ENCODE peak calls at places on chromosomes 13 and 19, in ten cellular contexts. X is PC-9, C is left ventricle myocardium inferior, U is ascending aorta, Y is SK-N-SH, T is heart right ventricle, L is prostate gland, E is brain microvascular endothelial cell, O is stomach, B is uterus. N is an unnamed sample. For H3K27me3, the result is how much of the 10 kb centered on the place peaks cover.

GRCh38 chr19:46717716-46718143 is 816 bp upstream of the PRKD2 start:
- DNase-seq in X (no peak), C (no peak), U (no peak), Y (no peak), T (no peak), L (no peak), E (no peak), O (no peak), B (no peak), N (no peak)

GRCh38 chr19:17933414-17934129 is 757 bp downstream of the CCDC124 start:
- DNase-seq in X (peak), C (no peak), U (no peak), Y (no peak), T (no peak), L (no peak), E (peak), O (no peak), B (no peak), N (peak)

GRCh38 chr19:29329460-29330134 is 116.6 kb upstream of the UQCRFS1 start:
- DNase-seq in X (no peak), C (no peak), U (no peak), Y (no peak), T (no peak), L (no peak), E (no peak), O (no peak), B (no peak), N (no peak)

GRCh38 chr13:41060723-41061074 is 610 bp upstream of the WBP4 start:
- DNase-seq in X (peak), C (peak), U (peak), Y (peak), T (peak), L (peak), E (no peak), O (peak), B (peak), N (peak)

GRCh38 chr13:22121340-22121739 is 450.5 kb downstream of the FGF9 start:
- DNase-seq in X (no peak), C (no peak), U (no peak), Y (no peak), T (no peak), L (no peak), E (no peak), O (no peak), B (no peak), N (no peak)

GRCh38 chr13:66513728-66514127 is 716.4 kb downstream of the PCDH9 start:
- DNase-seq in X (no peak), C (no peak), U (no peak), Y (no peak), T (no peak), L (no peak), E (peak), O (no peak), B (no peak), N (peak)

GRCh38 chr19:31885280-31885853 is 460.0 kb upstream of the ZNF507 start:
- DNase-seq in X (no peak), C (no peak), U (no peak), Y (no peak), T (no peak), L (no peak), E (no peak), O (no peak), B (no peak), N (no peak)

GRCh38 chr19:44003461-44004134 is 841 bp downstream of the ZNF230 start:
- DNase-seq in X (no peak), C (no peak), U (no peak), Y (no peak), T (no peak), L (no peak), E (no peak), O (no peak), B (no peak), N (peak)

GRCh38 chr13:73967397-73968165 is 166.6 kb downstream of the KLF12 start:
- DNase-seq in X (no peak), C (no peak), U (no peak), Y (no peak), T (no peak), L (no peak), E (no peak), O (no peak), B (no peak), N (no peak)

GRCh38 chr19:29890392-29890791 is 51.6 kb upstream of the URI1 start:
- DNase-seq in X (no peak), C (no peak), U (no peak), Y (no peak), T (no peak), L (no peak), E (no peak), O (no peak), B (no peak), N (no peak)

GRCh38 chr19:3359850-3360493 is 6.4 kb upstream of the NFIC start:
- DNase-seq in X (no peak), C (no peak), U (no peak), Y (peak), T (no peak), L (no peak), E (no peak), O (no peak), B (no peak), N (no peak)

GRCh38 chr13:76845367-76845766 is 40.8 kb downstream of the KCTD12 start:
- DNase-seq in X (no peak), C (no peak), U (no peak), Y (no peak), T (no peak), L (no peak), E (no peak), O (no peak), B (no peak), N (no peak)

GRCh38 chr19:7292950-7293794 is 1.0 kb downstream of the INSR start:
- DNase-seq in X (no peak), C (peak), U (no peak), Y (peak), T (peak), L (peak), E (no peak), O (peak), B (peak), N (no peak)

GRCh38 chr13:19864339-19865309 is 1.2 kb upstream of the ZMYM5 start:
- DNase-seq in X (peak), C (peak), U (no peak), Y (peak), T (peak), L (peak), E (peak), O (peak), B (peak), N (peak)

GRCh38 chr13:100854091-100854490 is 179.5 kb upstream of the TMTC4 start:
- DNase-seq in X (no peak), C (no peak), U (no peak), Y (no peak), T (no peak), L (no peak), E (no peak), O (no peak), B (no peak), N (no peak)

GRCh38 chr13:103810026-103810425 is 743.8 kb upstream of the SLC10A2 start:
- DNase-seq in X (no peak), C (no peak), U (no peak), Y (no peak), T (no peak), L (no peak), E (no peak), O (no peak), B (no peak), N (no peak)

GRCh38 chr19:4967738-4968461 is 1.0 kb upstream of the KDM4B start:
- DNase-seq in X (no peak), C (no peak), U (no peak), Y (no peak), T (no peak), L (no peak), E (no peak), O (no peak), B (no peak), N (no peak)

GRCh38 chr19:7926021-7926726 is at the start of gene CTXN1:
- DNase-seq in X (no peak), C (peak), U (no peak), Y (peak), T (peak), L (peak), E (no peak), O (peak), B (peak), N (no peak)

GRCh38 chr19:8261881-8262280 is 46.3 kb downstream of the CD320 start:
- DNase-seq in X (peak), C (no peak), U (no peak), Y (no peak), T (no peak), L (no peak), E (no peak), O (peak), B (no peak), N (no peak)

GRCh38 chr13:65768545-65768944 is 1461.6 kb downstream of the PCDH9 start:
- DNase-seq in X (no peak), C (no peak), U (no peak), Y (no peak), T (no peak), L (no peak), E (no peak), O (no peak), B (no peak), N (no peak)

GRCh38 chr19:5719274-5719960 is 529 bp downstream of the LONP1 start:
- DNase-seq in X (no peak), C (no peak), U (no peak), Y (no peak), T (no peak), L (no peak), E (no peak), O (no peak), B (no peak), N (peak)

GRCh38 chr19:17483605-17484002 is 13.3 kb downstream of the SLC27A1 start:
- DNase-seq in X (no peak), C (no peak), U (no peak), Y (peak), T (no peak), L (no peak), E (no peak), O (no peak), B (no peak), N (no peak)

GRCh38 chr13:31968473-31968872 is 63.1 kb upstream of the FRY start:
- DNase-seq in X (no peak), C (no peak), U (no peak), Y (no peak), T (no peak), L (no peak), E (peak), O (peak), B (peak), N (no peak)

GRCh38 chr13:21917046-21918010 is 246.5 kb downstream of the FGF9 start:
- DNase-seq in X (no peak), C (no peak), U (no peak), Y (no peak), T (no peak), L (no peak), E (no peak), O (no peak), B (no peak), N (no peak)

GRCh38 chr13:36131215-36131930 is at the start of gene DCLK1:
- DNase-seq in X (no peak), C (peak), U (no peak), Y (peak), T (peak), L (peak), E (peak), O (peak), B (peak), N (no peak)

GRCh38 chr19:40235238-40236025 is 8.9 kb upstream of the CCNP start:
- DNase-seq in X (no peak), C (no peak), U (no peak), Y (no peak), T (no peak), L (no peak), E (no peak), O (no peak), B (no peak), N (no peak)

GRCh38 chr19:57302020-57302465 is 18.2 kb upstream of the ZNF543 start:
- DNase-seq in X (peak), C (no peak), U (no peak), Y (no peak), T (no peak), L (no peak), E (peak), O (no peak), B (no peak), N (peak)

GRCh38 chr13:53151692-53152421 is 123.2 kb downstream of the OLFM4 start:
- DNase-seq in X (no peak), C (no peak), U (no peak), Y (peak), T (no peak), L (peak), E (peak), O (peak), B (peak), N (peak)

GRCh38 chr13:30111810-30112209 is 195.5 kb downstream of the KATNAL1 start:
- DNase-seq in X (no peak), C (no peak), U (no peak), Y (no peak), T (no peak), L (no peak), E (no peak), O (no peak), B (no peak), N (no peak)

GRCh38 chr19:55441692-55442321 is 1.3 kb downstream of the SHISA7 start:
- DNase-seq in X (no peak), C (no peak), U (no peak), Y (no peak), T (no peak), L (no peak), E (no peak), O (no peak), B (no peak), N (no peak)

GRCh38 chr19:40266111-40266510 is 19.0 kb downstream of the AKT2 start:
- DNase-seq in X (no peak), C (peak), U (no peak), Y (no peak), T (peak), L (peak), E (no peak), O (no peak), B (no peak), N (no peak)

GRCh38 chr19:6983448-6983847 is 37.8 kb downstream of the MBD3L2B start:
- DNase-seq in X (no peak), C (no peak), U (no peak), Y (no peak), T (no peak), L (no peak), E (no peak), O (no peak), B (no peak), N (peak)

GRCh38 chr19:17902701-17903100 is 30.1 kb upstream of the CCDC124 start:
- DNase-seq in X (no peak), C (no peak), U (no peak), Y (no peak), T (no peak), L (no peak), E (peak), O (no peak), B (no peak), N (peak)

GRCh38 chr13:99746857-99747710 is 224.5 kb downstream of the ZIC5 start:
- DNase-seq in X (no peak), C (no peak), U (no peak), Y (no peak), T (no peak), L (no peak), E (no peak), O (no peak), B (no peak), N (no peak)

GRCh38 chr13:27476943-27477681 is 26.7 kb upstream of the MTIF3 start:
- DNase-seq in X (peak), C (no peak), U (no peak), Y (no peak), T (no peak), L (no peak), E (peak), O (peak), B (no peak), N (peak)

GRCh38 chr13:113546571-113547247 is 37.8 kb upstream of the TFDP1 start:
- DNase-seq in X (no peak), C (peak), U (no peak), Y (no peak), T (peak), L (no peak), E (peak), O (no peak), B (no peak), N (no peak)

GRCh38 chr19:17954401-17954800 is 12.5 kb upstream of the KCNN1 start:
- DNase-seq in X (no peak), C (no peak), U (no peak), Y (no peak), T (no peak), L (no peak), E (no peak), O (no peak), B (no peak), N (no peak)

GRCh38 chr19:6064703-6065073 is 45.6 kb downstream of the RFX2 start:
- DNase-seq in X (no peak), C (no peak), U (no peak), Y (no peak), T (no peak), L (no peak), E (no peak), O (no peak), B (no peak), N (no peak)

GRCh38 chr19:33795370-33796163 is 1.1 kb upstream of the KCTD15 start:
- DNase-seq in X (peak), C (peak), U (no peak), Y (peak), T (peak), L (peak), E (peak), O (peak), B (peak), N (peak)

GRCh38 chr13:73741111-73741510 is 393.1 kb downstream of the KLF12 start:
- DNase-seq in X (no peak), C (no peak), U (no peak), Y (no peak), T (no peak), L (no peak), E (no peak), O (no peak), B (no peak), N (no peak)

GRCh38 chr13:109874921-109875454 is 88.6 kb upstream of the IRS2 start:
- DNase-seq in X (peak), C (no peak), U (no peak), Y (no peak), T (no peak), L (no peak), E (peak), O (no peak), B (no peak), N (peak)
- H3K4me3 ChIP-seq in X (peak), C (no peak), U (peak), Y (no peak), T (no peak), L (no peak), E (no peak), O (no peak), B (no peak), N (no peak)

DNA sequence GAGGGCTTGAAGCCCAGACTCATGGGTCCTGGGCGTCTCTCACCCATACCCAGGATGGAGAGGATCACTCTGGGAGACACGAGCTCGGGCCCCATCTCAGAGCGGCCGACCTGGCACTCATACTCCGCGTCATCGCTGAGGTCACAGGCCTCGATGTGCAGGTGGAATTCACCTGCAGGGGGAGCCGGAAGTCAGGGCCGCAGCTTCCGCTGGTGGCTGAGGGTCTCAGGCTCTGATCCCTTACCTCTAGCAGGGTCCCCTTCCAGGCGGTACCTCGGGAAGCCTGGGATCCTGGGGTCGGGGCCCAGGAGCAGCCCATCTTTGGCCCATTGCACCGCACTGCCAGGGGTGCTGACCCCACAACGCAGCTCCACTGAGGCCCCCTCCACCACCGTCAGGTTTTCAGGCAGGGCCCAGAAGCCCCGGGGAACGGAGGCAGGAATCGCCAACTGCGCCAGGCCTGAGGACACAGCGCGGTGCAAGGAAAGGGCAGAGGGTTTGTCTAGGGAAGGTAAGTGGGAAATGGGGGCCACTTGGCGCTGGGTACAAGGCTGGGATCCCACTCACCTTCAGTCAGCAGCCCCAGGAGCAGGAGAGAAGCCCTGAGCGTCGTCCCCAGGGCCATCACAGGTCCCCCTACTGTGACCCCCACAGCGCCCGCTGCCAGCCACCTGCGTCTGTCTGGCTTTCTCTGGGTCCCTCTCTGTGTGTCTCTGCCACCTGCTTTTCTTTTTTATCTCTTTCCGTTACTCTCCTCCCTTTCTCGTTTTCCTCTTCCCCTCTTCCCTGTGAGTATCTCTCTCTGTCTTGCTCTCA is 883 bp downstream of the NPHS1 start:
- DNase-seq in X (no peak), C (no peak), U (no peak), Y (peak), T (no peak), L (no peak), E (no peak), O (no peak), B (no peak), N (no peak)
- TF ChIP-seq CTCF in X (no peak), C (no peak), U (no peak), Y (peak), T (no peak), L (no peak), E (no peak), O (no peak), B (no peak), N (peak)

GRCh38 chr13:109627649-109628048 is 158.7 kb downstream of the IRS2 start:
- DNase-seq in X (no peak), C (no peak), U (no peak), Y (no peak), T (no peak), L (no peak), E (no peak), O (no peak), B (no peak), N (no peak)
- H3K27me3 ChIP-seq in X (under half), C (under half), U (under half), Y (under half), T (under half), L (under half), E (under half), O (under half), B (under half), N (under half)

GRCh38 chr19:2307518-2308012 is 389 bp downstream of the LINGO3 start:
- DNase-seq in X (no peak), C (no peak), U (no peak), Y (no peak), T (no peak), L (no peak), E (no peak), O (no peak), B (no peak), N (no peak)
- H3K4me3 ChIP-seq in X (no peak), C (peak), U (no peak), Y (no peak), T (no peak), L (no peak), E (no peak), O (peak), B (no peak), N (no peak)

GRCh38 chr19:27777726-27778125 is 1435.2 kb downstream of the UQCRFS1 start:
- DNase-seq in X (no peak), C (no peak), U (no peak), Y (no peak), T (no peak), L (no peak), E (no peak), O (no peak), B (no peak), N (no peak)
- TF ChIP-seq CTCF in X (no peak), C (peak), U (no peak), Y (peak), T (no peak), L (no peak), E (peak), O (no peak), B (no peak), N (no peak)

GRCh38 chr19:45216677-45217076 is 28.5 kb downstream of the EXOC3L2 start:
- DNase-seq in X (no peak), C (no peak), U (no peak), Y (no peak), T (no peak), L (no peak), E (no peak), O (no peak), B (no peak), N (no peak)
- H3K27me3 ChIP-seq in X (under half), C (half or more), U (under half), Y (under half), T (under half), L (under half), E (under half), O (half or more), B (under half), N (under half)

DNA sequence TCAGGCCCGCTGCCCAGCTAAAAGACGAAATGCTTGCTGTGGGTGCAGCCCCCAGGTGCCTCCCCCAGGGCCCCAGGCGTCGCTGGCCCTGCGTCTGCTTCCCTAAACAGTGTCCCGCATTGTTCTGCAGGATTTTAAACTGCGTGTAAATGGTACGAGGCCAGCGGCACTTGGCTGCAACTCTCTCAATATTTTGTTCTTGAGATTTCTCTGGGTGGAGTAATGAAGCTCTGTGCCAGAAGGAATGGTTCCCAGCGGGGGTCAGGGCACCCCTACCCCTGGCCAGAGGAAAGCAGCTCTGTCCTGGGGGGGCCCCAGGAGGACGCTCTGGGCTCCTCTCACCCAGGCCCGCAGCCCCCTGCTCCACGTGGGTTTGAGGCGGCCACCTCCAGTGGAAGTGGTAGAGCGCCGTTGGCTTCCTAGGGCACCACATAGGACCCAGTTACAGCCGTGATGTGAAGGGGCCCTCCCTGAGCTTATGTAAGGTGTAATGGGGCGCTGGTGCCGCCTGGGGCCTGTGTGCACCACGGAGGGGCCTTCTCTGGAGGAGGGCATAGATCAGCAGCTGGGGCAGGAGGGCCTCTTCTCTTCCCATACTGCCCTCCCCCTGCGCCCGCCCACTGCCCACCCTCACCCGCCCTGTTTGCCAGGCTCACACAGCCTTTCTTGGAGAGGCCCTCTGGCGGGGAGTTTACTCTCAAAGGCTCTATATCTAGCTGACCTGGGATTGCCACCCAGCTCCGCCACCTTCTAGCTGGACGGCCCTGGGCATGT is 19.8 kb downstream of the PAK4 start:
- DNase-seq in X (no peak), C (no peak), U (no peak), Y (no peak), T (no peak), L (peak), E (no peak), O (no peak), B (peak), N (no peak)
- H3K4me3 ChIP-seq in X (no peak), C (peak), U (peak), Y (no peak), T (no peak), L (peak), E (no peak), O (peak), B (peak), N (no peak)

N was measured in bronchial epithelial cell.